ENCODE peak calls at places on chromosomes 13 and 19, in eight cellular contexts. H is neural progenitor cell, A is fibroblast of lung, K is mesenchymal stem cell, J is colonic mucosa, D is astrocyte, I is IMR-90, N is GM23248. S is an unnamed sample.

GRCh38 chr19:47790398-47790814 is 11.9 kb downstream of the SELENOW start:
- DNase-seq in H (peak; percentile 96), J (peak; percentile 87), N (peak; percentile 74), D (peak; percentile 27), A (peak; percentile 62), K (peak; percentile 75), I (peak; percentile 59), S (peak; percentile 88)

GRCh38 chr13:49527123-49527522 is 31.4 kb downstream of the PHF11 start:
- DNase-seq in I (no peak), J (no peak), N (no peak), D (no peak), A (no peak), H (no peak), K (no peak), S (no peak)

GRCh38 chr19:29881386-29881785 is 60.7 kb upstream of the URI1 start:
- DNase-seq in J (no peak), I (peak; percentile 18), D (peak; percentile 6), A (no peak), N (peak; percentile 60), K (no peak), H (no peak), S (no peak)

GRCh38 chr13:25860862-25861261 is 191.0 kb downstream of the SHISA2 start:
- DNase-seq in K (peak; percentile 69), A (peak; percentile 71), J (no peak), I (peak; percentile 33), D (peak; percentile 81), N (peak; percentile 24), H (no peak), S (no peak)

GRCh38 chr19:19554074-19555023 is 16.3 kb downstream of the CILP2 start:
- DNase-seq in A (peak; percentile 35), D (peak; percentile 23), H (peak; percentile 85), N (peak; percentile 71), K (peak; percentile 47), J (peak; percentile 57), I (peak; percentile 21), S (peak; percentile 69)

GRCh38 chr19:15463865-15464371 is 426 bp downstream of the RASAL3 start:
- DNase-seq in N (no peak), H (no peak), I (no peak), A (no peak), J (peak; percentile 34), K (no peak), D (no peak), S (peak; percentile 81)

GRCh38 chr19:58586131-58586765 is 13.1 kb upstream of the MZF1 start:
- DNase-seq in J (no peak), K (no peak), I (no peak), A (no peak), N (peak; percentile 15), H (no peak), D (no peak), S (peak; percentile 40)

GRCh38 chr13:22114630-22115311 is 443.9 kb downstream of the FGF9 start:
- DNase-seq in N (peak; percentile 35), H (no peak), I (peak; percentile 78), D (no peak), A (peak; percentile 36), J (no peak), K (peak; percentile 44), S (no peak)

GRCh38 chr13:65725001-65725400 is 1505.1 kb downstream of the PCDH9 start:
- DNase-seq in N (no peak), D (peak; percentile 33), K (no peak), J (no peak), A (peak; percentile 18), I (peak; percentile 8), H (no peak), S (no peak)

GRCh38 chr13:28318418-28318995 is 176.4 kb downstream of the FLT1 start:
- DNase-seq in I (no peak), H (no peak), D (no peak), K (no peak), N (no peak), J (no peak), A (no peak), S (no peak)

GRCh38 chr19:33740811-33741396 is 55.8 kb upstream of the KCTD15 start:
- DNase-seq in H (peak; percentile 90), N (peak; percentile 47), K (peak; percentile 0), D (peak; percentile 27), J (peak; percentile 23), A (peak; percentile 24), I (peak; percentile 38), S (no peak)

GRCh38 chr13:48586591-48587103 is 53.8 kb upstream of the RCBTB2 start:
- DNase-seq in A (peak; percentile 24), K (no peak), I (peak; percentile 11), N (peak; percentile 35), H (no peak), D (peak; percentile 65), J (no peak), S (no peak)

GRCh38 chr19:7482584-7483439 is 6.0 kb downstream of the PEX11G start:
- DNase-seq in N (peak; percentile 16), J (peak; percentile 74), A (peak; percentile 14), D (no peak), K (peak; percentile 16), I (no peak), H (peak; percentile 65), S (no peak)
- H3K9ac ChIP-seq in N (no peak overlapping the region), J (no peak overlapping the region), A (no peak overlapping the region), D (no peak overlapping the region), K (no peak overlapping the region), I (no peak overlapping the region), H (peak overlapping the region; percentile 42), S (no peak overlapping the region)

DNA sequence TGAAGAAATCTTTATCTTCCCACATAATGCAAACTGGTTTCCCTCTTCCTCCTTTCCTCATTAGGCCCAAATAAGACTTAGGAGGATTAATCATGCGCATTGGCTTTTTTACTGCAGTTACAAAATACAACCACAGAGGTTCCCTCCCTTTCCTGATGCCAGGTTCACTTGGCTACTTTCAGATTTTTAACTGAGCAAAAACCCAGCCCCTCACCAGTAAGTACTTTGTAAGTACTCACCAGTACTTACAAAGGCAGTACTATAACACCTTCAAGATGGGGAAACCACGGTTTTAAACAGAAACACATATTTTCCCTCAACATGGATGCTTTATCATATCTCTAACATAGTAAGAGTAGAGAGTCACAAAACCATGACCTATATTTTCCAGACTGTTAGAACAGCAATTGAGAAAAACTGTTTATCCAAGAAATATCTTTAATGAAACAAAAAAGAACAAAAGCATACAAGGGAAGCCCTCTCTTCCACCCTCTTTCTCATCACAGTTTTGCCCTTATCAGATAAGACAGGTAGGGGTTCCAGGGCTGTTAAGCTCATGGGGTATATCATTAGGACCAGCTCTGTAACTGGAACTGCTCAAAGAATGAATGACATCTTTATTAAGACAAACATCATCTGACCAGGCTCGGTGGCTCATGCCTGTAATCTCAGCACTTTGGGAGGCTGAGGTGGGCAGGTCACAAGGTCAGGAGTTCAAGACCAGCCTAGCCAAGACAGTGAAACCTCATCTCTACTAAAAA is 12.7 kb downstream of the FOXO1 start:
- DNase-seq in D (peak; percentile 68), H (peak; percentile 20), N (peak; percentile 29), K (peak; percentile 16), I (no peak), A (no peak), J (no peak), S (no peak)
- H3K27ac ChIP-seq in D (no peak overlapping the region), H (no peak overlapping the region), N (no peak overlapping the region), K (no peak overlapping the region), I (no peak overlapping the region), A (no peak overlapping the region), J (no peak overlapping the region), S (no peak overlapping the region)

DNA sequence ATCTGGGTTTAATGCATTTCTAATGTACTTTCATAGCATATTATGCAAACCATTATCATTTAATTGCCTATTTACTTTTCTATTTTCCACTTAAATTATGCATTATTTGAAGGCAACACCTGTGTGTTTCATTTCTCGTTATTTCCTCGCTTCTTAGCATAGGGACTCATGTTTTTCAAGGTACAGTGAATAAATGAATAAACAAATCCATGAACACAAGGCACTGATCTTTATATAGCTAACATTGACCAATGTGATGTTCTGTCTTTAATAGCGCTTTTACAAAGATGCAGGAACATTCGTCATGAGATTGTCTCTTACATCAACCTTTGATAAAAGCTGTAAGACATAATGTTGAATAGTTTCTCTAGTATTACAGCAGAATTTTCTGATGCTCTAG is 121.2 kb downstream of the B3GLCT start:
- DNase-seq in K (no peak), H (no peak), D (no peak), N (no peak), I (no peak), J (no peak), A (no peak), S (no peak)
- H3K4me1 ChIP-seq in K (no peaks in the 10 kb centered on the region), H (peaks cover 7% of the 10 kb centered on the region), D (no peaks in the 10 kb centered on the region), N (no peaks in the 10 kb centered on the region), I (no peaks in the 10 kb centered on the region), J (no peaks in the 10 kb centered on the region), A (no peaks in the 10 kb centered on the region), S (no peaks in the 10 kb centered on the region)

GRCh38 chr19:6465006-6465405 is 935 bp downstream of the CRB3 start:
- DNase-seq in I (no peak), K (no peak), H (no peak), J (no peak), N (peak; percentile 12), D (no peak), A (no peak), S (no peak)
- H3K9ac ChIP-seq in I (no peak overlapping the region), K (no peak overlapping the region), H (no peak overlapping the region), J (peak overlapping the region; percentile 87), N (no peak overlapping the region), D (no peak overlapping the region), A (no peak overlapping the region), S (peak overlapping the region; percentile 12)

DNA sequence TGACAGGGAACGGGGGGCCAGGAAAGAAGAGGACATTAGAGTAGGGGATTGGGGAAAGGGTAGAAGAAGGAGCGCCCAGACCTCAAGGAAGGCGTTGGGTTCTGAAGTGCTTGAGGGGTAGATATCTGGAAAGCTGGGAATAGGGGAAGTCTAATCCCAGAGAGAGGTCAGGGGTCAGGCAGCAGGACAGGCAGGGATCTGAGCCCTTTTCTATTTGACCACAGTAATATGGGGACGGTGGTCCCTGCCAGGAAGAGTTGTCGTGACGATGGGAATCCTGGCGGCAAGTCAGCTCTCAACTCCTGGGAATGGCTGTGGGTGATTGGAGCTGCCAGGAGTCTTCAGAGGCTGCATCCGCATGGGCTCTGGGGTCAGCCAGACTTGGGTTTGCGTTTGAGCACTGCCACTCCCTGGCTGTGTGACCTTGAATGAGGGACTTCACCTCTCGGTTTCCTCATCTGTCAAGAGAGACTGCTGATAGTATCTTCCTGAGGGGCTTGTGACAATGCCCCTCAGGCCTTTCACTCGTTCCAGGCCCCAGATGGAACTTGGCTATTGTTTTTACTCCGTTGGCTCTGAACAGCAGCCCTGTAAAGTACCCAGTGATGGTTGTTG is 1.3 kb downstream of the AP2A1 start:
- DNase-seq in H (peak; percentile 26), I (no peak), A (no peak), D (no peak), J (no peak), K (no peak), N (peak; percentile 45), S (no peak)
- H3K27ac ChIP-seq in H (no peak overlapping the region), I (peak overlapping the region; percentile 89), A (peak overlapping the region; percentile 90), D (peak overlapping the region; percentile 64), J (no peak overlapping the region), K (no peak overlapping the region), N (peak overlapping the region; percentile 47), S (no peak overlapping the region)

DNA sequence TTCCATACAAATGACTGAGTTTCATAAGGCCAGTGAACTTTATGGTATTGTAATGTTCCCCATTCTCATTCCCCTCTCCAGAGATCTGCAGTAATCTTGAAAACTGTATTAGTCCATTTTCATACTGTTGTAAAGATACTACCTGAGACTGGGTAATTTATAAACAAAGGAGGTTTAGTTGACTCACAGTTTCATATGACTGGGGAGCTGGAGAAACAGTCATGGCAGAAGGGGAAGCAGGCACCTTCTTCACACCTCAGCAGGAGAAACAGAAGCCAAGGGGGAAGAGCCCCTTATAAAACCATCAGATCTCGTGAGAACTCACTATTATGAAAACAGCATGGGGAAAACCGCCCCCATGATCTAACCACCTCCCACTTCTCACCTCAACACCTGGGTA is 318.7 kb upstream of the KLF12 start:
- DNase-seq in K (no peak), A (no peak), H (no peak), I (no peak), J (no peak), D (no peak), N (no peak), S (no peak)
- H3K4me1 ChIP-seq in K (no peaks in the 10 kb centered on the region), A (peaks cover 5% of the 10 kb centered on the region), H (no peaks in the 10 kb centered on the region), I (no peaks in the 10 kb centered on the region), J (no peaks in the 10 kb centered on the region), D (peaks cover 10% of the 10 kb centered on the region), N (peaks cover 12% of the 10 kb centered on the region), S (no peaks in the 10 kb centered on the region)

S was measured in kidney.